ENCODE peak calls at places on chromosomes 3 and 15, in six cellular contexts. B, U, S, R, H and J are unnamed samples.

GRCh38 chr15:101092186-101092866 is 159.5 kb downstream of the CHSY1 start:
- DNase-seq in B (no peak), U (no peak), S (no peak), R (no peak), H (no peak), J (no peak)

GRCh38 chr3:38960953-38961622 is 90.7 kb downstream of the SCN11A start:
- DNase-seq in B (peak; percentile 15), U (no peak), S (peak; percentile 20), R (peak; percentile 61), H (peak; percentile 57), J (peak; percentile 54)

GRCh38 chr3:160402249-160403027 is 3.0 kb downstream of the SMC4 start:
- DNase-seq in B (no peak), U (no peak), S (no peak), R (no peak), H (peak; percentile 65), J (no peak)

GRCh38 chr3:110933786-110934415 is 137.7 kb upstream of the NECTIN3 start:
- DNase-seq in B (no peak), U (no peak), S (no peak), R (no peak), H (no peak), J (no peak)

GRCh38 chr15:59237119-59237853 is 30.6 kb downstream of the LDHAL6B start:
- DNase-seq in B (no peak), U (no peak), S (no peak), R (no peak), H (peak; percentile 84), J (peak; percentile 69)

GRCh38 chr3:186722457-186722856 is 5.3 kb downstream of the KNG1 start:
- DNase-seq in B (no peak), U (no peak), S (no peak), R (no peak), H (no peak), J (no peak)

GRCh38 chr15:63856711-63857458 is 23.1 kb upstream of the HERC1 start:
- DNase-seq in B (no peak), U (no peak), S (no peak), R (no peak), H (peak; percentile 86), J (no peak)

GRCh38 chr3:185935465-185936263 is 2.1 kb downstream of the TRA2B start:
- DNase-seq in B (no peak), U (no peak), S (no peak), R (no peak), H (peak; percentile 28), J (no peak)

GRCh38 chr3:42055291-42055690 is 35.9 kb upstream of the TRAK1 start:
- DNase-seq in B (no peak), U (no peak), S (no peak), R (no peak), H (no peak), J (no peak)

GRCh38 chr3:158642005-158642404 is 2.3 kb upstream of the GFM1 start:
- DNase-seq in B (no peak), U (no peak), S (no peak), R (no peak), H (no peak), J (no peak)

GRCh38 chr3:70539908-70540307 is 227.5 kb upstream of the MDFIC2 start:
- DNase-seq in B (no peak), U (no peak), S (no peak), R (no peak), H (no peak), J (no peak)

GRCh38 chr3:81726735-81727134 is 34.7 kb downstream of the GBE1 start:
- DNase-seq in B (no peak), U (no peak), S (no peak), R (no peak), H (peak; percentile 79), J (no peak)

GRCh38 chr15:26767169-26767670 is 5.6 kb downstream of the GABRB3 start:
- DNase-seq in B (no peak), U (no peak), S (no peak), R (no peak), H (no peak), J (no peak)

GRCh38 chr15:64460737-64461576 is 579 bp downstream of the ZNF609 start:
- DNase-seq in B (no peak), U (no peak), S (no peak), R (peak; percentile 1), H (peak; percentile 75), J (peak; percentile 47)

GRCh38 chr15:74892313-74892712 is 2.5 kb downstream of the MPI start:
- DNase-seq in B (no peak), U (no peak), S (no peak), R (no peak), H (no peak), J (no peak)

GRCh38 chr3:120559228-120560061 is 36.7 kb upstream of the NDUFB4 start:
- DNase-seq in B (no peak), U (no peak), S (no peak), R (peak; percentile 6), H (peak; percentile 73), J (peak; percentile 79)

GRCh38 chr15:50059883-50060282 is 59.1 kb downstream of the ATP8B4 start:
- DNase-seq in B (no peak), U (no peak), S (no peak), R (no peak), H (no peak), J (no peak)

GRCh38 chr15:32867313-32867626 is 149.5 kb downstream of the GREM1 start:
- DNase-seq in B (no peak), U (no peak), S (no peak), R (no peak), H (no peak), J (no peak)

GRCh38 chr15:91234759-91235158 is 134.7 kb downstream of the SV2B start:
- DNase-seq in B (no peak), U (no peak), S (no peak), R (no peak), H (no peak), J (no peak)

GRCh38 chr3:122774564-122774963 is 19.1 kb downstream of the HSPBAP1 start:
- DNase-seq in B (no peak), U (no peak), S (no peak), R (no peak), H (no peak), J (no peak)

GRCh38 chr3:13042127-13042931 is 30.9 kb downstream of the IQSEC1 start:
- DNase-seq in B (no peak), U (no peak), S (no peak), R (no peak), H (no peak), J (no peak)

GRCh38 chr15:77186518-77187095 is 115.7 kb upstream of the TSPAN3 start:
- DNase-seq in B (no peak), U (no peak), S (no peak), R (no peak), H (peak; percentile 66), J (no peak)

GRCh38 chr3:13078158-13078905 is 5.1 kb upstream of the IQSEC1 start:
- DNase-seq in B (no peak), U (no peak), S (peak; percentile 90), R (no peak), H (no peak), J (no peak)

GRCh38 chr3:186414735-186415419 is 52.8 kb upstream of the DGKG start:
- DNase-seq in B (no peak), U (no peak), S (no peak), R (no peak), H (no peak), J (no peak)

GRCh38 chr15:70252936-70253280 is 155.2 kb upstream of the TLE3 start:
- DNase-seq in B (no peak), U (no peak), S (no peak), R (no peak), H (no peak), J (no peak)

GRCh38 chr15:45521596-45522167 is 873 bp downstream of the SLC30A4 start:
- DNase-seq in B (no peak), U (no peak), S (no peak), R (no peak), H (peak; percentile 33), J (peak; percentile 8)

GRCh38 chr3:119700269-119700919 is 2.4 kb upstream of the CFAP91 start:
- DNase-seq in B (no peak), U (peak; percentile 18), S (no peak), R (no peak), H (peak; percentile 46), J (peak; percentile 67)

GRCh38 chr15:64149424-64150235 is 1.9 kb upstream of the SNX22 start:
- DNase-seq in B (no peak), U (no peak), S (no peak), R (no peak), H (no peak), J (peak; percentile 41)

GRCh38 chr3:11244131-11244677 is 28.0 kb upstream of the ATG7 start:
- DNase-seq in B (no peak), U (no peak), S (no peak), R (no peak), H (peak; percentile 28), J (no peak)

GRCh38 chr15:40345867-40346578 is 4.8 kb upstream of the PHGR1 start:
- DNase-seq in B (no peak), U (no peak), S (no peak), R (no peak), H (no peak), J (no peak)

GRCh38 chr15:41347236-41347635 is 14.6 kb downstream of the NUSAP1 start:
- DNase-seq in B (no peak), U (no peak), S (no peak), R (no peak), H (peak; percentile 49), J (no peak)

GRCh38 chr3:186511245-186511644 is 32.9 kb downstream of the CRYGS start:
- DNase-seq in B (no peak), U (no peak), S (no peak), R (no peak), H (no peak), J (no peak)

GRCh38 chr3:160929595-160929994 is 173.6 kb downstream of the PPM1L start:
- DNase-seq in B (no peak), U (no peak), S (no peak), R (no peak), H (peak; percentile 19), J (no peak)

GRCh38 chr15:70342141-70342540 is 244.4 kb upstream of the TLE3 start:
- DNase-seq in B (no peak), U (no peak), S (no peak), R (no peak), H (no peak), J (no peak)